ENCODE peak calls at places on chromosome X, in seven cellular contexts. S is spleen, H is tibial nerve, G is GM20000, X is coronary artery, N is MM.1S, R is WTC11. P is an unnamed sample.

GRCh38 chrX:149314031-149314430 is 191.1 kb downstream of the IDS start:
- DNase-seq in X (no peak), N (no peak), S (no peak), H (no peak), G (no peak), R (no peak), P (no peak)

GRCh38 chrX:13077168-13077567 is 32.7 kb upstream of the FAM9C start:
- DNase-seq in R (no peak), G (no peak), X (no peak), N (no peak), H (no peak), S (no peak), P (no peak)

GRCh38 chrX:72021975-72022374 is 109.7 kb downstream of the RTL5 start:
- DNase-seq in H (no peak), R (peak; percentile 47), G (peak; percentile 13), X (peak; percentile 70), N (no peak), S (no peak), P (no peak)

GRCh38 chrX:48972214-48973164 is 845 bp upstream of the KCND1 start:
- DNase-seq in N (peak; percentile 27), R (peak; percentile 65), G (peak; percentile 54), X (no peak), S (no peak), H (peak; percentile 23), P (peak; percentile 17)

GRCh38 chrX:1224954-1225353 is 12.5 kb upstream of the CRLF2 start:
- DNase-seq in R (no peak), G (peak; percentile 24), X (no peak), H (no peak), S (no peak), N (peak; percentile 61), P (no peak)

GRCh38 chrX:121876316-121876715 is 828.9 kb downstream of the GLUD2 start:
- DNase-seq in X (no peak), H (no peak), G (no peak), N (no peak), R (no peak), S (no peak), P (no peak)

GRCh38 chrX:1658083-1658463 is 43.2 kb downstream of the ASMT start:
- DNase-seq in S (peak; percentile 58), H (no peak), N (no peak), G (no peak), R (no peak), X (no peak), P (no peak)

GRCh38 chrX:135536883-135537282 is 16.4 kb downstream of the INTS6L start:
- DNase-seq in N (no peak), X (no peak), R (no peak), H (no peak), S (no peak), G (no peak), P (no peak)

GRCh38 chrX:55118574-55118973 is 29.8 kb downstream of the PAGE2 start:
- DNase-seq in S (no peak), X (no peak), R (no peak), H (no peak), G (no peak), N (no peak), P (no peak)

GRCh38 chrX:1511829-1512228 is 25.2 kb downstream of the P2RY8 start:
- DNase-seq in G (no peak), S (no peak), N (no peak), H (no peak), X (no peak), R (no peak), P (no peak)

GRCh38 chrX:124829930-124830329 is 483.6 kb downstream of the SH2D1A start:
- DNase-seq in H (no peak), R (no peak), G (no peak), S (no peak), X (no peak), N (no peak), P (no peak)

GRCh38 chrX:63686878-63687714 is 97.9 kb downstream of the ARHGEF9 start:
- DNase-seq in X (no peak), R (peak; percentile 13), N (peak; percentile 52), G (peak; percentile 4), H (no peak), S (no peak), P (no peak)

GRCh38 chrX:73262991-73263390 is 48.3 kb upstream of the NAP1L2 start:
- DNase-seq in S (no peak), X (no peak), R (no peak), N (peak; percentile 43), G (no peak), H (no peak), P (no peak)

GRCh38 chrX:65528705-65529340 is 5.8 kb downstream of the LAS1L start:
- DNase-seq in H (no peak), S (no peak), X (no peak), N (peak; percentile 55), R (peak; percentile 71), G (peak; percentile 53), P (peak; percentile 19)

GRCh38 chrX:69093960-69094935 is 71.0 kb downstream of the PJA1 start:
- DNase-seq in S (peak; percentile 59), N (no peak), G (peak; percentile 59), X (no peak), R (peak; percentile 55), H (peak; percentile 33), P (no peak)

DNA sequence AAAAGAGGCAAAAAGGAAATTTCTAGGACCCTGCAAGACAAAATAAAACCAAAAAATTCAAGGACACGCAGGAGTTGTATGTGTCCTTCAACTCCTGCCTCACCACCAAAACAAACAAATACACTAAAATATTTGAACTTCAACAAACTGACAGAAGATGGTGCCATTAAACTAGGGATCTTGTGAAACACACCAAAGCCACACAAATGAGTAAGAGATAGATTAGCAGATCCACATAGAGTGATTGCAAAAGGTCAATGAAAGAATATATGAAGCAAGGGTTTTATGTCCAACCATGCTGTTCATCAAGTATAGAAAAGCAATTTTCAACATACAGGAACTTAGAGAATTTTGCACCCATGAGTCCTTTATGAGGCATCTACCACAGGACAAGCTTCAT is 40.1 kb upstream of the SCML1 start:
- DNase-seq in R (no peak), G (no peak), S (no peak), X (no peak), N (peak; percentile 6), H (no peak), P (no peak)
- TF ChIP-seq CTCF in R (no peak), G (no peak), S (no peak), X (no peak), N (no peak), H (no peak), P (no peak)

DNA sequence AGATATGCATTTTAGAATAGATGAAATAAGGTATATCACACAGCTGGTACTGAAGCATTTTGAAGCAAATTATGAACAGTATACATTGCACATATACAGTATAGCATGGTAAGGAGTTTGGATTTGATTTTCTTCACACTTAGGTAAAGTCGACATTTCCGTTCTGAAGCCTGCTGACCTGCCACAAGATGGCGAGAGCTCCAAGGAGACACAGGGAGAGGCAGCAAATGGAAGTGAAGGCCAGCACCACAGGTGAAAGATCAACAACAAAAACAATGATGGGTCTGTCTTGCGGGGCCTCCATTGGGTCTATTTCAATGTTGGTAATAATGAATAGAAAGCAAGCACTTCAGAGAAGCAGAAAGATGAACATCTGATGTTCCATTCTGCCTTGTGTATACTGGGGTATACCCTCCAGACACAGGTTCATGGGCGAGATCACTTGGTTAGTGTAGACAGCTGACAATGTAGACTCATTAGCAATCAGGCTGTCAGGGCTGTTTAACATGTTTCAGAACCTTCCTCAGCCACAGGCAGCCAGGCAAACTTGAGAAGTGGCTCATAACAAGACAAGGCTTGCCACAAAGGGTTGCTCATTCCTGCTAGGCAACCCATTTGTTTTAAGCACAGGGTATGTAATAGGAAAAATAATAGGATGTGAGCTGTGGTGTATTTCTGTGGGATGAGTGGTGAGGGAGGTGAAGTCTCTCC is 21.4 kb upstream of the NOX1 start:
- DNase-seq in G (peak; percentile 18), N (peak; percentile 35), X (no peak), S (no peak), R (peak; percentile 35), H (no peak), P (no peak)
- TF ChIP-seq CTCF in G (peak; percentile 33), N (peak; percentile 60), X (no peak), S (no peak), R (peak; percentile 15), H (no peak), P (no peak)

DNA sequence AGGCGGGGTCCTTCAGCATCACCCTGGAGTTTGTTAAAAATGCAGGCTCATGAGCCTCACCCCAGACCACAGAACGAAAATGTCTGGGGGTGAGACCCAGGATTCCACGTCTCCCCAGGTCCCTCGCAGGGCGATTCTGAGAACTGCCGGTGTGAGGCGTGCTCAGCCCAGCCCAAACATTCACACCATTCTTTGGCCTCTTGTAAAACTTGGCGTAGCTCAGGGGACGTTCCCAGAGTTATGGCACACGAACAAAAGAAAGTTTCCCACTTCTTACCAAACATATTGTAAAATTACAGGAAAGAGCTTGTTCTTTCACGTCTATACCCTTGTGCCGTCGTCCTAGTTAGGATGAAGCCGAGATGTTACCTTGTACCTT is 12.9 kb downstream of the CD99 start:
- DNase-seq in S (no peak), R (no peak), G (no peak), X (no peak), H (no peak), N (no peak), P (peak; percentile 50)
- TF ChIP-seq CTCF in S (no peak), R (no peak), G (no peak), X (no peak), H (no peak), N (no peak), P (no peak)

DNA sequence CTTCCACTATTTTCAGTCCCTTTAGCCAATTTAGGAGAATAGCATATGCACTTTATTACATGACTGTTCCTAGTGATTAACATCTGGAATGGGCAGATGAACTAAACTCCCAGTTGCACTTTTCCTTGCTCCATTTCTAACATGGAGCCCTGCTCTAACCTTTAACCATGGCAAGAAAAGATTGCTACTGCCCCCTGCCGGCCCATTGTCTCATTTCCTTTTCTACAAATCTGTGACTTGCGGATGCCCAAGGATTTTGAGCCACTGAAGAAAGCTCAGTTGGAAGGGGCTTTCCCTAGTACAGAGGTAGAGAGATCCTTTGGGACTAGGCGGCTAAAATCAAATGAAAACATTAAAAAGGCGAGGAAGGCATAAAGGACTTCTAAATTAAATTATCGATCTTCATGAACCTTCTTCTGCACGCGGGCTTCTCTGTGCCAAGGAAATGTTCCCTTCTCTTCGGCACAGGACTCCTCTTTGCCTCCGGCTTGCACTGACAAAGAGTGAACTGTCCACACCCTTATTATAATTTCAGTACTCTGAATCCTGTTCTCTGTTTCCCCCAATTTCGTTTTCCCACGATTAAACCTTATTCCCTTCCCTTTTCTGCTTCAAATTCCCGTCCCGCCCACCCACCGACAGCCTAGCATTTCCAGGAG is 578 bp upstream of the GLRA2 start:
- DNase-seq in N (peak; percentile 44), S (peak; percentile 56), R (peak; percentile 80), H (peak; percentile 15), G (peak; percentile 12), X (no peak), P (no peak)
- TF ChIP-seq CTCF in N (peak; percentile 46), S (no peak), R (peak; percentile 25), H (no peak), G (peak; percentile 30), X (no peak), P (no peak)

GRCh38 chrX:23451266-23451665 is 116.6 kb downstream of the PTCHD1 start:
- DNase-seq in H (no peak), R (no peak), X (no peak), N (no peak), S (no peak), G (no peak), P (no peak)
- TF ChIP-seq CTCF in H (no peak), R (no peak), X (no peak), N (peak; percentile 6), S (no peak), G (no peak), P (no peak)

GRCh38 chrX:139202742-139203410 is 327.7 kb upstream of the F9 start:
- DNase-seq in X (no peak), R (peak; percentile 22), G (no peak), S (no peak), H (no peak), N (no peak), P (no peak)
- TF ChIP-seq CTCF in X (no peak), R (no peak), G (no peak), S (no peak), H (no peak), N (no peak), P (no peak)

P was measured in gastrocnemius medialis.